ENCODE peak calls at places on chromosomes 4 and X, in six cellular contexts. C, Q, K, P, H and F are unnamed samples. For H3K4me1, the result is how much of the 10 kb centered on the place peaks cover.

GRCh38 chr4:137960371-137961050 is 281.6 kb downstream of the SLC7A11 start:
- DNase-seq in P (no peak), K (no peak), C (peak), H (no peak), Q (peak), F (no peak)

GRCh38 chr4:122576261-122577188 is 44.3 kb downstream of the IL21 start:
- DNase-seq in K (no peak), H (no peak), Q (peak), C (peak), P (no peak), F (peak)

GRCh38 chr4:96983830-96984229 is 1143.9 kb downstream of the PDHA2 start:
- DNase-seq in C (no peak), Q (no peak), P (no peak), H (no peak), K (no peak), F (no peak)

GRCh38 chrX:136794080-136794479 is 13.3 kb upstream of the ARHGEF6 start:
- DNase-seq in P (no peak), H (no peak), C (no peak), K (no peak), Q (no peak), F (no peak)

GRCh38 chr4:91681544-91681943 is 622.2 kb upstream of the GRID2 start:
- DNase-seq in C (no peak), P (no peak), Q (no peak), K (no peak), H (no peak), F (no peak)

GRCh38 chr4:1571165-1571908 is 112.8 kb downstream of the FAM53A start:
- DNase-seq in P (no peak), K (peak), H (no peak), C (no peak), Q (no peak), F (no peak)

GRCh38 chr4:73303711-73304110 is 45.1 kb upstream of the ANKRD17 start:
- DNase-seq in H (no peak), Q (no peak), C (no peak), K (no peak), P (no peak), F (no peak)

GRCh38 chrX:28303486-28303885 is 283.8 kb upstream of the IL1RAPL1 start:
- DNase-seq in P (no peak), Q (no peak), K (no peak), H (no peak), C (no peak), F (no peak)

GRCh38 chr4:83664741-83665140 is 128.8 kb downstream of the GPAT3 start:
- DNase-seq in K (no peak), Q (no peak), P (no peak), H (no peak), C (no peak), F (no peak)

GRCh38 chr4:7244343-7244680 is 52.0 kb downstream of the SORCS2 start:
- DNase-seq in C (no peak), P (no peak), Q (no peak), H (no peak), K (no peak), F (no peak)

GRCh38 chrX:21725498-21725897 is 32.4 kb downstream of the SMPX start:
- DNase-seq in K (no peak), Q (peak), P (no peak), H (no peak), C (no peak), F (no peak)

GRCh38 chr4:47612116-47613023 is 127.3 kb downstream of the ATP10D start:
- DNase-seq in K (no peak), H (no peak), P (no peak), Q (peak), C (no peak), F (no peak)

GRCh38 chr4:114926508-114926907 is 186.9 kb downstream of the NDST4 start:
- DNase-seq in K (no peak), C (no peak), H (no peak), P (no peak), Q (no peak), F (no peak)

GRCh38 chr4:175705407-175705806 is 106.7 kb downstream of the GPM6A start:
- DNase-seq in C (peak), H (no peak), P (no peak), K (no peak), Q (peak), F (no peak)

GRCh38 chr4:75655562-75655961 is 17.6 kb downstream of the G3BP2 start:
- DNase-seq in C (no peak), Q (no peak), P (no peak), H (no peak), K (no peak), F (no peak)

GRCh38 chr4:90543419-90544170 is 416.4 kb downstream of the CCSER1 start:
- DNase-seq in Q (no peak), P (no peak), H (no peak), K (no peak), C (no peak), F (no peak)

GRCh38 chrX:128973033-128973432 is 550.3 kb downstream of the SMARCA1 start:
- DNase-seq in K (no peak), P (no peak), H (no peak), C (no peak), Q (no peak), F (no peak)

GRCh38 chr4:18033111-18034085 is 11.8 kb upstream of the LCORL start:
- DNase-seq in Q (no peak), H (no peak), P (no peak), K (no peak), C (peak), F (no peak)

GRCh38 chr4:99979872-99980271 is 29.8 kb upstream of the H2AZ1 start:
- DNase-seq in H (no peak), C (peak), P (no peak), Q (no peak), K (no peak), F (no peak)

GRCh38 chrX:10821293-10821692 is 200.9 kb upstream of the MID1 start:
- DNase-seq in Q (no peak), H (no peak), C (no peak), K (no peak), P (no peak), F (no peak)

GRCh38 chrX:148498067-148498466 is 2.4 kb upstream of the AFF2 start:
- DNase-seq in Q (no peak), H (no peak), K (no peak), C (no peak), P (no peak), F (no peak)

GRCh38 chrX:38192007-38192625 is 28.6 kb downstream of the SRPX start:
- DNase-seq in C (peak), P (no peak), H (no peak), Q (peak), K (no peak), F (no peak)

GRCh38 chrX:34288782-34289181 is 156.7 kb upstream of the FAM47A start:
- DNase-seq in P (no peak), K (no peak), C (no peak), H (no peak), Q (no peak), F (no peak)

GRCh38 chrX:73916931-73917657 is 354.1 kb downstream of the CHIC1 start:
- DNase-seq in C (peak), H (no peak), K (no peak), P (no peak), Q (peak), F (no peak)

GRCh38 chr4:103923551-103923950 is 203.8 kb upstream of the TACR3 start:
- DNase-seq in Q (no peak), P (no peak), K (no peak), H (no peak), C (no peak), F (no peak)

GRCh38 chrX:130555341-130555740 is 153.6 kb downstream of the RBMX2 start:
- DNase-seq in H (no peak), C (peak), P (no peak), K (no peak), Q (no peak), F (no peak)

GRCh38 chrX:40061871-40062524 is 35.8 kb downstream of the BCOR start:
- DNase-seq in H (no peak), P (no peak), K (no peak), C (no peak), Q (no peak), F (no peak)

GRCh38 chr4:157018920-157019490 is 47.4 kb upstream of the PDGFC start:
- DNase-seq in P (no peak), Q (no peak), K (no peak), C (no peak), H (no peak), F (no peak)

GRCh38 chr4:80101768-80102116 is 28.7 kb upstream of the ANTXR2 start:
- DNase-seq in Q (no peak), C (no peak), P (no peak), K (no peak), H (no peak), F (no peak)

DNA sequence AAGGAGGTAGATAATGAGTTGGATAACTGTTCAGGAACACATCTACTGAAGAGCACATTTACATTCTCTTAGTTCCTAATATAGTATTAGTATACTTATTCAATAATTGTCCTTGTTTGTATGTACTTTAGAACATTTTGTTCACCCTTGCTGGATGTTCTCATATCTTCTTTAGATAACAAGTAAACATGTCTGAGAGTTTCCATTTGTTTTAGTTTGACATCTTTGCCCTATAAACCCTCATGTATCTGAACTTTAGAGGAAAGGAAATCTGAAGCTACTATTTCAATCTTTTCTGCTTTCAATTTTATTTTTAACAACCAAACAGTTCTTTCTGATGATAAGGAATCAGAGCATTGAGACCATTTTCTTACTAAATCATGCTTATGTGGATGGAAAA is 518.6 kb downstream of the RPA4 start:
- DNase-seq in P (no peak), Q (no peak), C (no peak), K (no peak), H (no peak), F (no peak)
- H3K4me1 ChIP-seq in P (under half), Q (under half), C (under half), K (under half), H (under half), F (under half)

DNA sequence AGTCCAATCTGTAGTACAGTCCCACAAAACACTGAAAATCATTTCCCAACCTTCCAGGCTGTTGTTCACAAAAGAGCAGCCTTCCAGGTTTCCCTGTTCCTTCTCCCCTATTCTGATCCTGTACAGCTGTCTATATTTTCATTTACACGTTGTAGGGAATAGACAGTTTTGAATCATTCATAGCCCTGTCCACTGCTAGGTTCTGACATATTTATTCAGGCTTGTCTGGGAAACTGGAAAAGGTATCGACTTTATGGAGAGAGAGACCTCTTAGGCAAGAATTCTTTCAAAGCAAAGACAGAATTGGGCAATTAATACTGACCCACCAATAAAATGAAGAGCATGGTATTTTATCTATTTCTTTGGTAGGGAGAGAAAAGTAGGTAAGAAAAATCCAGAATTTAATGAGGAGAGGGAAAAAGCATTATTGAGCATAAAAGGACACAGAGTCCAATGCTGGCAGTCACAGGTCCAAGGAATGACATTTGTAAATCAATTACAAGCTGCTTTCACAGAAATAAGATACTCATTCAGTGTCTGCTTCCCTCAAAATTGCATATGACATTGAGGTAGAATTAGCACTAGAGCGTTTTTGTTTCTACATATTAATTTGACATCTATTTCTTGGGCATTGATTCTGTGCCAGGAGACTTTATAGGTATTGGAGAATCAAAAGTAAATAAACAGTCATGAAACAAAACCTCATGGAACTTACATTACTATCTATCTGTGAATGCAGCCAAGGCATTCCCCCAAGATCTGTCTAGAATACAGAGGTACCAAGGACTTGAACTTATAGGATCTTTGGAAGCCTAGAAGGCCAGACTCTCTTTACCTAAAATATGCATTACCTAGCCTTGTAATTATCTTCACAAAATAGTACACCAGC is 127.2 kb downstream of the CAMK2D start:
- DNase-seq in Q (no peak), P (no peak), H (no peak), C (no peak), K (no peak), F (no peak)
- H3K4me1 ChIP-seq in Q (under half), P (under half), H (under half), C (half or more), K (under half), F (under half)

DNA sequence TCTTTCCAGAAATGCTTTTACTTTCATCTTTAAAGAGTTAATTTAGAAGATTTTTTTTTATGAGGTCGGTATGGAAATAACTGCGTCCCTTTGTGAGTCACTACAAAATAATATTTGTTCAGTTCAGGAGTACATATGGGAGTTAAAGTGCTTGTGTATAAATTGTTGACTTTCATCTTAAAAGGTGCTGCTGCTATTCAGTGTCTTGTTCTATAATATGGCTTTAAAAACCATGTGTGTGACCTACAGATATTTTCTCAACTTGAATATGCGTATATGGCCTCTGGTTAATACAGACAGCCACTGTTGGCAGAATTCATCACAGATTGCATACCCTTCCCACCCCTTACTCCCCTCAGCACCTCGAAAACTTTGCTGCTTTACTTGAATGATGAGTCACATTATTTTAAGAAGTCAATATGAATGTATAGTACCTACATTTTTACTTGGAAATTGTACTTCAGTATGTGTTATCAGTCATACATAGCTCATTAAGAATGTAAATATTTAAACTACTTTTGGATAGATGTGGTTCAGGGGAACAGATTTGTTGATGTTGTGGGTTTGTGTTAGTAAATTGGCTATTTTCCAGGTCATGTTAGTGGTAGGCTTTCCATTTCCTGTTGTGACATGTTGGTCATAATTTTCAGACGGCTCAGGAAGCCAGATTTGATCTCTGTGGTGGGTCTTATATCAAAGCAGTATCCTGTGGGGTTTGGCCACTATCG is 1.5 kb downstream of the CLCN3 start:
- DNase-seq in K (no peak), C (peak), Q (peak), H (peak), P (no peak), F (peak)
- H3K4me1 ChIP-seq in K (under half), C (under half), Q (under half), H (under half), P (under half), F (under half)

GRCh38 chrX:52265713-52266112 is 81.0 kb downstream of the MAGED4 start:
- DNase-seq in H (no peak), C (no peak), Q (no peak), K (no peak), P (no peak), F (no peak)
- H3K4me1 ChIP-seq in H (under half), C (under half), Q (under half), K (under half), P (under half), F (under half)

GRCh38 chr4:22634541-22635181 is 58.1 kb upstream of the GBA3 start:
- DNase-seq in H (no peak), P (no peak), C (no peak), Q (no peak), K (peak), F (no peak)

GRCh38 chr4:22637306-22637705 is 55.4 kb upstream of the GBA3 start:
- DNase-seq in P (no peak), Q (no peak), C (no peak), K (no peak), H (no peak), F (no peak)

GRCh38 chr4:22635692-22636091 is 57.0 kb upstream of the GBA3 start:
- DNase-seq in H (no peak), C (no peak), Q (no peak), P (no peak), K (no peak), F (no peak)
- H3K4me1 ChIP-seq in H (under half), C (under half), Q (under half), P (under half), K (under half), F (under half)

GRCh38 chrX:110182865-110183264 is 135.0 kb downstream of the AMMECR1 start:
- DNase-seq in Q (no peak), K (no peak), H (no peak), C (no peak), P (no peak), F (no peak)
- H3K4me1 ChIP-seq in Q (under half), K (under half), H (under half), C (under half), P (under half), F (under half)